ENCODE peak calls at places on chromosomes 6 and 20, in nine cellular contexts. F, L, H, G, S, W, N, Q and U are unnamed samples.

GRCh38 chr20:25745100-25745499 is 48.4 kb upstream of the ZNF337 start:
- DNase-seq in F (no peak), L (no peak), H (no peak), G (no peak), S (no peak), W (no peak), N (no peak), Q (no peak), U (no peak)

GRCh38 chr20:43925786-43926185 is 11.1 kb downstream of the TOX2 start:
- DNase-seq in F (no peak), L (peak), H (no peak), G (no peak), S (no peak), W (no peak), N (peak), Q (no peak), U (no peak)

GRCh38 chr6:135815216-135815615 is 36.3 kb upstream of the PDE7B start:
- DNase-seq in F (no peak), L (no peak), H (no peak), G (no peak), S (no peak), W (no peak), N (no peak), Q (no peak), U (no peak)

GRCh38 chr20:1324598-1325172 is 4.3 kb downstream of the SDCBP2 start:
- DNase-seq in F (no peak), L (peak), H (no peak), G (no peak), S (peak), W (peak), N (no peak), Q (no peak), U (peak)

GRCh38 chr6:3504354-3504753 is 47.5 kb upstream of the SLC22A23 start:
- DNase-seq in F (no peak), L (no peak), H (no peak), G (no peak), S (no peak), W (no peak), N (no peak), Q (no peak), U (no peak)

GRCh38 chr6:6469074-6469473 is 119.4 kb upstream of the LY86 start:
- DNase-seq in F (no peak), L (no peak), H (no peak), G (peak), S (no peak), W (no peak), N (no peak), Q (no peak), U (no peak)

GRCh38 chr20:36504295-36504694 is 37.0 kb upstream of the MYL9 start:
- DNase-seq in F (no peak), L (no peak), H (no peak), G (no peak), S (no peak), W (no peak), N (no peak), Q (no peak), U (no peak)

GRCh38 chr6:141990840-141991239 is 141.9 kb upstream of the GJE1 start:
- DNase-seq in F (no peak), L (no peak), H (no peak), G (no peak), S (no peak), W (no peak), N (no peak), Q (no peak), U (no peak)

GRCh38 chr20:62576815-62577214 is 65.5 kb upstream of the SLCO4A1 start:
- DNase-seq in F (peak), L (no peak), H (no peak), G (no peak), S (no peak), W (no peak), N (no peak), Q (no peak), U (peak)

GRCh38 chr6:34237316-34237721 is 646 bp downstream of the HMGA1 start:
- DNase-seq in F (no peak), L (no peak), H (peak), G (no peak), S (no peak), W (no peak), N (no peak), Q (no peak), U (no peak)

GRCh38 chr6:53727748-53728147 is 62.2 kb upstream of the KLHL31 start:
- DNase-seq in F (no peak), L (no peak), H (no peak), G (no peak), S (no peak), W (no peak), N (no peak), Q (no peak), U (no peak)

GRCh38 chr6:11808054-11808453 is 29.5 kb upstream of the ADTRP start:
- DNase-seq in F (no peak), L (no peak), H (no peak), G (no peak), S (no peak), W (no peak), N (no peak), Q (no peak), U (no peak)